ENCODE peak calls at places on chromosomes 12 and 14, in six cellular contexts. One of them, this sample, is unnamed.

GRCh38 chr12:19643635-19644034 is 204.3 kb downstream of the AEBP2 start:
- DNase-seq in fibroblast of the aortic adventitia: peak; percentile 78
- DNase-seq in GM06990: no peak
- DNase-seq in DMS 273 treated with DMSO at 0.1 percent for 48 hours: no peak
- DNase-seq in uterus: peak; percentile 26
- DNase-seq in fibroblast of villous mesenchyme: peak; percentile 72
- DNase-seq in this sample: no peak

GRCh38 chr12:80714055-80714454 is 2.7 kb upstream of the MYF5 start:
- DNase-seq in uterus: no peak
- DNase-seq in DMS 273 treated with DMSO at 0.1 percent for 48 hours: no peak
- DNase-seq in fibroblast of the aortic adventitia: peak; percentile 16
- DNase-seq in GM06990: no peak
- DNase-seq in fibroblast of villous mesenchyme: peak; percentile 8
- DNase-seq in this sample: no peak

GRCh38 chr12:49922349-49923034 is 18.8 kb upstream of the FAIM2 start:
- DNase-seq in DMS 273 treated with DMSO at 0.1 percent for 48 hours: no peak
- DNase-seq in fibroblast of villous mesenchyme: no peak
- DNase-seq in fibroblast of the aortic adventitia: peak; percentile 14
- DNase-seq in uterus: no peak
- DNase-seq in GM06990: no peak
- DNase-seq in this sample: peak; percentile 51

GRCh38 chr14:47200740-47201139 is 474.7 kb downstream of the MDGA2 start:
- DNase-seq in fibroblast of villous mesenchyme: no peak
- DNase-seq in uterus: no peak
- DNase-seq in GM06990: no peak
- DNase-seq in DMS 273 treated with DMSO at 0.1 percent for 48 hours: no peak
- DNase-seq in fibroblast of the aortic adventitia: no peak
- DNase-seq in this sample: peak; percentile 53

GRCh38 chr12:4268549-4269181 is 4.9 kb upstream of the CCND2 start:
- DNase-seq in DMS 273 treated with DMSO at 0.1 percent for 48 hours: no peak
- DNase-seq in fibroblast of villous mesenchyme: no peak
- DNase-seq in fibroblast of the aortic adventitia: no peak
- DNase-seq in GM06990: no peak
- DNase-seq in uterus: no peak
- DNase-seq in this sample: no peak

GRCh38 chr14:54465654-54466053 is 23.1 kb downstream of the GMFB start:
- DNase-seq in GM06990: no peak
- DNase-seq in fibroblast of the aortic adventitia: no peak
- DNase-seq in DMS 273 treated with DMSO at 0.1 percent for 48 hours: peak; percentile 90
- DNase-seq in uterus: no peak
- DNase-seq in fibroblast of villous mesenchyme: no peak
- DNase-seq in this sample: no peak

GRCh38 chr14:49044981-49045380 is 541.2 kb downstream of the RPS29 start:
- DNase-seq in uterus: no peak
- DNase-seq in DMS 273 treated with DMSO at 0.1 percent for 48 hours: no peak
- DNase-seq in GM06990: no peak
- DNase-seq in fibroblast of the aortic adventitia: no peak
- DNase-seq in fibroblast of villous mesenchyme: no peak
- DNase-seq in this sample: no peak

GRCh38 chr12:122230798-122231197 is 4.9 kb upstream of the DIABLO start:
- DNase-seq in GM06990: no peak
- DNase-seq in fibroblast of villous mesenchyme: no peak
- DNase-seq in DMS 273 treated with DMSO at 0.1 percent for 48 hours: no peak
- DNase-seq in uterus: no peak
- DNase-seq in fibroblast of the aortic adventitia: no peak
- DNase-seq in this sample: no peak

GRCh38 chr12:88108021-88108420 is 33.9 kb downstream of the CEP290 start:
- DNase-seq in uterus: no peak
- DNase-seq in fibroblast of the aortic adventitia: peak; percentile 25
- DNase-seq in GM06990: no peak
- DNase-seq in fibroblast of villous mesenchyme: peak; percentile 13
- DNase-seq in DMS 273 treated with DMSO at 0.1 percent for 48 hours: no peak
- DNase-seq in this sample: no peak

GRCh38 chr12:97075583-97076268 is 168.7 kb downstream of the NEDD1 start:
- DNase-seq in fibroblast of the aortic adventitia: no peak
- DNase-seq in GM06990: no peak
- DNase-seq in DMS 273 treated with DMSO at 0.1 percent for 48 hours: no peak
- DNase-seq in fibroblast of villous mesenchyme: no peak
- DNase-seq in uterus: no peak
- DNase-seq in this sample: no peak

GRCh38 chr12:113310489-113310888 is 24.4 kb downstream of the SLC8B1 start:
- DNase-seq in uterus: no peak
- DNase-seq in fibroblast of villous mesenchyme: no peak
- DNase-seq in DMS 273 treated with DMSO at 0.1 percent for 48 hours: no peak
- DNase-seq in fibroblast of the aortic adventitia: no peak
- DNase-seq in GM06990: no peak
- DNase-seq in this sample: no peak

GRCh38 chr14:99393059-99393655 is 87.5 kb downstream of the SETD3 start:
- DNase-seq in DMS 273 treated with DMSO at 0.1 percent for 48 hours: no peak
- DNase-seq in fibroblast of the aortic adventitia: peak; percentile 31
- DNase-seq in uterus: no peak
- DNase-seq in fibroblast of villous mesenchyme: peak; percentile 37
- DNase-seq in GM06990: no peak
- DNase-seq in this sample: peak; percentile 75

GRCh38 chr14:30375280-30375892 is 183.6 kb upstream of the G2E3 start:
- DNase-seq in uterus: peak; percentile 13
- DNase-seq in fibroblast of villous mesenchyme: peak; percentile 59
- DNase-seq in GM06990: peak; percentile 18
- DNase-seq in DMS 273 treated with DMSO at 0.1 percent for 48 hours: peak; percentile 3
- DNase-seq in fibroblast of the aortic adventitia: peak; percentile 37
- DNase-seq in this sample: no peak

GRCh38 chr12:31525496-31526157 is 65.3 kb downstream of the DENND5B start:
- DNase-seq in uterus: no peak
- DNase-seq in GM06990: no peak
- DNase-seq in fibroblast of the aortic adventitia: no peak
- DNase-seq in fibroblast of villous mesenchyme: no peak
- DNase-seq in DMS 273 treated with DMSO at 0.1 percent for 48 hours: no peak
- DNase-seq in this sample: no peak

GRCh38 chr12:50246873-50247612 is 36.3 kb downstream of the LIMA1 start:
- DNase-seq in uterus: peak; percentile 72
- DNase-seq in fibroblast of villous mesenchyme: peak; percentile 94
- DNase-seq in GM06990: peak; percentile 65
- DNase-seq in DMS 273 treated with DMSO at 0.1 percent for 48 hours: peak; percentile 74
- DNase-seq in fibroblast of the aortic adventitia: peak; percentile 98
- DNase-seq in this sample: no peak